ENCODE peak calls at places on chromosomes 5 and 9, in ten cellular contexts. D is GM12878, I is heart right ventricle, T is AG04450, R is left ventricle myocardium inferior, N is right atrium auricular region, Q is WERI-Rb-1, G is IMR-90, S is upper lobe of left lung, J is esophagus squamous epithelium. Y is an unnamed sample.
A peak's percentile ranks its signal among the peaks of the same experiment; 100 is the strongest.

GRCh38 chr9:137407590-137408300 is 15.2 kb downstream of the EXD3 start:
- DNase-seq in D (peak; percentile 26), I (peak; percentile 62), T (no peak), R (peak; percentile 67), N (no peak), Q (no peak), G (no peak), S (no peak), J (no peak), Y (no peak)

GRCh38 chr5:42074353-42074752 is 149.3 kb downstream of the FBXO4 start:
- DNase-seq in D (no peak), I (no peak), T (no peak), R (no peak), N (no peak), Q (no peak), G (no peak), S (no peak), J (no peak), Y (no peak)

GRCh38 chr5:28286566-28286965 is 1248.2 kb upstream of the CDH9 start:
- DNase-seq in D (no peak), I (no peak), T (no peak), R (no peak), N (no peak), Q (no peak), G (no peak), S (no peak), J (no peak), Y (no peak)

GRCh38 chr5:53355316-53355715 is 125.1 kb upstream of the FST start:
- DNase-seq in D (no peak), I (no peak), T (no peak), R (no peak), N (no peak), Q (no peak), G (peak; percentile 81), S (no peak), J (no peak), Y (no peak)

GRCh38 chr5:166436857-166437256 is 1854.6 kb upstream of the WWC1 start:
- DNase-seq in D (no peak), I (no peak), T (no peak), R (no peak), N (no peak), Q (no peak), G (no peak), S (no peak), J (no peak), Y (no peak)

GRCh38 chr9:35203531-35203930 is 41.7 kb downstream of the UNC13B start:
- DNase-seq in D (no peak), I (no peak), T (no peak), R (no peak), N (no peak), Q (no peak), G (no peak), S (no peak), J (no peak), Y (no peak)

GRCh38 chr9:71793386-71794105 is 25.2 kb upstream of the CEMIP2 start:
- DNase-seq in D (no peak), I (no peak), T (peak; percentile 37), R (no peak), N (no peak), Q (no peak), G (peak; percentile 50), S (no peak), J (no peak), Y (no peak)

GRCh38 chr5:65020492-65020891 is 251.8 kb downstream of the CWC27 start:
- DNase-seq in D (no peak), I (no peak), T (no peak), R (no peak), N (no peak), Q (no peak), G (peak; percentile 60), S (no peak), J (no peak), Y (no peak)

GRCh38 chr5:40841068-40841805 is at the start of gene CARD6:
- DNase-seq in D (no peak), I (no peak), T (no peak), R (no peak), N (no peak), Q (no peak), G (peak; percentile 31), S (peak; percentile 40), J (no peak), Y (no peak)

GRCh38 chr9:20884985-20885593 is 146.4 kb downstream of the HACD4 start:
- DNase-seq in D (peak; percentile 15), I (peak; percentile 24), T (peak; percentile 10), R (peak; percentile 21), N (peak; percentile 72), Q (peak; percentile 62), G (peak; percentile 57), S (peak; percentile 45), J (no peak), Y (peak; percentile 50)

GRCh38 chr5:77431286-77431685 is 60.8 kb downstream of the WDR41 start:
- DNase-seq in D (no peak), I (no peak), T (peak; percentile 46), R (no peak), N (no peak), Q (no peak), G (peak; percentile 72), S (no peak), J (no peak), Y (no peak)

GRCh38 chr5:136053336-136054121 is 24.7 kb downstream of the TGFBI start:
- DNase-seq in D (no peak), I (no peak), T (peak; percentile 86), R (no peak), N (peak; percentile 87), Q (no peak), G (peak; percentile 97), S (peak; percentile 24), J (no peak), Y (no peak)

GRCh38 chr5:37206733-37207132 is 42.4 kb downstream of the CPLANE1 start:
- DNase-seq in D (no peak), I (no peak), T (no peak), R (no peak), N (no peak), Q (no peak), G (no peak), S (no peak), J (no peak), Y (no peak)

GRCh38 chr5:147522435-147522834 is 12.6 kb upstream of the DPYSL3 start:
- DNase-seq in D (no peak), I (no peak), T (no peak), R (no peak), N (no peak), Q (no peak), G (peak; percentile 83), S (no peak), J (no peak), Y (no peak)

GRCh38 chr5:170220196-170220595 is 12.6 kb upstream of the C5orf58 start:
- DNase-seq in D (no peak), I (no peak), T (no peak), R (no peak), N (no peak), Q (no peak), G (no peak), S (no peak), J (no peak), Y (no peak)
- H3K27ac ChIP-seq in D (no peak overlapping the region), I (no peak overlapping the region), T (no peak overlapping the region), R (no peak overlapping the region), N (no peak overlapping the region), Q (no peak overlapping the region), G (no peak overlapping the region), S (no peak overlapping the region), J (no peak overlapping the region), Y (peak overlapping the region; percentile 63)

GRCh38 chr5:15383469-15383868 is 116.5 kb upstream of the FBXL7 start:
- DNase-seq in D (no peak), I (no peak), T (no peak), R (no peak), N (no peak), Q (peak; percentile 47), G (peak; percentile 28), S (no peak), J (no peak), Y (no peak)
- TF ChIP-seq CTCF in D (no peak), I (no peak), T (peak; percentile 68), R (peak; percentile 54), N (no peak), Q (peak; percentile 75), G (peak; percentile 55), S (no peak), J (no peak), Y (peak; percentile 40)

GRCh38 chr5:150153483-150153882 is 2.2 kb downstream of the PDGFRB start:
- DNase-seq in D (no peak), I (no peak), T (no peak), R (no peak), N (no peak), Q (no peak), G (peak; percentile 16), S (no peak), J (no peak), Y (no peak)
- H3K4me3 ChIP-seq in D (no peak overlapping the region), I (peak overlapping the region; percentile 64), T (peak overlapping the region; percentile 97), R (peak overlapping the region; percentile 69), N (peak overlapping the region; percentile 49), Q (no peak overlapping the region), G (peak overlapping the region; percentile 76), S (peak overlapping the region; percentile 5), J (peak overlapping the region; percentile 20), Y (peak overlapping the region; percentile 68)

GRCh38 chr5:173778784-173779304 is 109.3 kb upstream of the CPEB4 start:
- DNase-seq in D (no peak), I (no peak), T (peak; percentile 4), R (no peak), N (no peak), Q (no peak), G (peak; percentile 59), S (peak; percentile 54), J (no peak), Y (no peak)
- H3K27ac ChIP-seq in D (no peak overlapping the region), I (no peak overlapping the region), T (no peak overlapping the region), R (no peak overlapping the region), N (no peak overlapping the region), Q (no peak overlapping the region), G (peak overlapping the region; percentile 29), S (peak overlapping the region; percentile 79), J (peak overlapping the region; percentile 20), Y (no peak overlapping the region)

Y was measured in dorsolateral prefrontal cortex.